ENCODE peak calls at places on chromosomes 2 and 18, in seven cellular contexts. V is stimulated activated CD4-positive, alpha-beta T cell treated with anti-CD3 and anti-CD28 coated beads, Interleukin-4, amount 100 ng/mL, for 24 hours; M is uterus; X is activated CD4-positive, alpha-beta T cell treated with anti-CD3 and anti-CD28 coated beads, Interleukin-2, amount 10 ng/mL, durations not matched to agents 7 days and 5 days; O is NCI-H1694; C is left ventricle myocardium inferior; S is HEK293T. I is an unnamed sample.

GRCh38 chr2:64766841-64767669 is 113.3 kb upstream of the SERTAD2 start:
- DNase-seq in V (no peak), M (no peak), X (no peak), O (no peak), C (no peak), S (no peak), I (peak)

GRCh38 chr2:9952856-9953503 is 1.5 kb downstream of the GRHL1 start:
- DNase-seq in V (no peak), M (no peak), X (no peak), O (no peak), C (no peak), S (no peak), I (no peak)

GRCh38 chr2:170500770-170501169 is 214.4 kb upstream of the SP5 start:
- DNase-seq in V (no peak), M (peak), X (no peak), O (no peak), C (no peak), S (no peak), I (no peak)

GRCh38 chr2:204353823-204354222 is 191.5 kb upstream of the PARD3B start:
- DNase-seq in V (no peak), M (no peak), X (no peak), O (no peak), C (no peak), S (no peak), I (no peak)

GRCh38 chr2:38284971-38285370 is 92.1 kb downstream of the ATL2 start:
- DNase-seq in V (no peak), M (no peak), X (no peak), O (no peak), C (no peak), S (no peak), I (no peak)

GRCh38 chr2:205695460-205695979 is 13.2 kb downstream of the NRP2 start:
- DNase-seq in V (no peak), M (peak), X (no peak), O (no peak), C (no peak), S (no peak), I (no peak)

GRCh38 chr2:186732843-186733242 is 39.0 kb downstream of the FAM171B start:
- DNase-seq in V (no peak), M (no peak), X (no peak), O (no peak), C (no peak), S (no peak), I (no peak)

GRCh38 chr2:171347591-171348032 is 86.2 kb downstream of the METTL8 start:
- DNase-seq in V (peak), M (no peak), X (no peak), O (no peak), C (no peak), S (no peak), I (no peak)

GRCh38 chr2:162234620-162235462 is 8.4 kb downstream of the FAP start:
- DNase-seq in V (no peak), M (no peak), X (no peak), O (no peak), C (no peak), S (no peak), I (no peak)

GRCh38 chr2:149399934-149400615 is 69.7 kb downstream of the LYPD6 start:
- DNase-seq in V (no peak), M (no peak), X (no peak), O (no peak), C (no peak), S (no peak), I (no peak)

GRCh38 chr2:133579295-133579694 is 11.0 kb upstream of the NCKAP5 start:
- DNase-seq in V (no peak), M (no peak), X (no peak), O (no peak), C (peak), S (no peak), I (no peak)

GRCh38 chr2:64344999-64345576 is 108.9 kb upstream of the LGALSL start:
- DNase-seq in V (no peak), M (no peak), X (no peak), O (no peak), C (no peak), S (no peak), I (no peak)

GRCh38 chr2:56770490-56770889 is 586.7 kb downstream of the CCDC85A start:
- DNase-seq in V (no peak), M (no peak), X (no peak), O (no peak), C (no peak), S (no peak), I (no peak)

GRCh38 chr2:242019344-242019743 is 149.8 kb downstream of the RTP5 start:
- DNase-seq in V (no peak), M (no peak), X (no peak), O (no peak), C (no peak), S (no peak), I (no peak)

GRCh38 chr2:217787160-217787877 is 215.5 kb downstream of the TNS1 start:
- DNase-seq in V (no peak), M (peak), X (no peak), O (no peak), C (no peak), S (no peak), I (no peak)

GRCh38 chr18:55857961-55858360 is 270.0 kb upstream of the TCF4 start:
- DNase-seq in V (no peak), M (no peak), X (no peak), O (no peak), C (no peak), S (no peak), I (no peak)

GRCh38 chr2:69962986-69963730 is 1.7 kb upstream of the ASPRV1 start:
- DNase-seq in V (no peak), M (no peak), X (no peak), O (no peak), C (no peak), S (no peak), I (no peak)

GRCh38 chr2:40751981-40752380 is 300.1 kb upstream of the SLC8A1 start:
- DNase-seq in V (no peak), M (no peak), X (no peak), O (no peak), C (no peak), S (no peak), I (no peak)

GRCh38 chr2:9655441-9656269 is 24.9 kb upstream of the YWHAQ start:
- DNase-seq in V (peak), M (no peak), X (peak), O (no peak), C (no peak), S (no peak), I (peak)

GRCh38 chr2:191280304-191280703 is 35.1 kb downstream of the MYO1B start:
- DNase-seq in V (no peak), M (no peak), X (no peak), O (no peak), C (no peak), S (no peak), I (no peak)

GRCh38 chr18:33578371-33579146 is 540 bp downstream of the ASXL3 start:
- DNase-seq in V (no peak), M (peak), X (no peak), O (no peak), C (peak), S (peak), I (no peak)

GRCh38 chr2:201465524-201465971 is 14.0 kb downstream of the STRADB start:
- DNase-seq in V (no peak), M (no peak), X (no peak), O (no peak), C (peak), S (no peak), I (no peak)

GRCh38 chr2:19355931-19356544 is 2.4 kb downstream of the OSR1 start:
- DNase-seq in V (no peak), M (no peak), X (no peak), O (no peak), C (no peak), S (no peak), I (no peak)

GRCh38 chr18:76791106-76791505 is 31.3 kb upstream of the ZNF236 start:
- DNase-seq in V (no peak), M (no peak), X (no peak), O (no peak), C (no peak), S (no peak), I (no peak)

GRCh38 chr2:170362895-170363582 is 185.1 kb downstream of the MYO3B start:
- DNase-seq in V (no peak), M (no peak), X (peak), O (no peak), C (no peak), S (no peak), I (no peak)

GRCh38 chr2:109255594-109255993 is 126.6 kb downstream of the SH3RF3 start:
- DNase-seq in V (no peak), M (peak), X (no peak), O (no peak), C (no peak), S (no peak), I (no peak)

GRCh38 chr2:27042985-27043634 is 8.4 kb upstream of the AGBL5 start:
- DNase-seq in V (no peak), M (no peak), X (no peak), O (no peak), C (no peak), S (no peak), I (no peak)

GRCh38 chr2:118800736-118801135 is 46.7 kb downstream of the EN1 start:
- DNase-seq in V (no peak), M (no peak), X (no peak), O (no peak), C (no peak), S (no peak), I (no peak)

GRCh38 chr2:218329027-218329825 is 27.4 kb upstream of the CATIP start:
- DNase-seq in V (no peak), M (no peak), X (no peak), O (no peak), C (no peak), S (peak), I (no peak)

GRCh38 chr2:85183078-85183477 is 49.9 kb downstream of the TCF7L1 start:
- DNase-seq in V (no peak), M (no peak), X (no peak), O (no peak), C (no peak), S (no peak), I (no peak)

GRCh38 chr2:95029898-95030341 is 4.4 kb downstream of the MAL start:
- DNase-seq in V (no peak), M (no peak), X (no peak), O (no peak), C (no peak), S (no peak), I (no peak)

GRCh38 chr2:182941121-182941713 is 74.8 kb upstream of the FRZB start:
- DNase-seq in V (no peak), M (no peak), X (no peak), O (no peak), C (no peak), S (no peak), I (no peak)

GRCh38 chr2:172293952-172294351 is 133.4 kb upstream of the ITGA6 start:
- DNase-seq in V (no peak), M (peak), X (no peak), O (no peak), C (peak), S (no peak), I (no peak)

GRCh38 chr2:231576465-231576864 is 16.2 kb upstream of the TEX44 start:
- DNase-seq in V (no peak), M (no peak), X (no peak), O (no peak), C (no peak), S (no peak), I (no peak)

GRCh38 chr18:44681611-44682010 is 923 bp downstream of the SETBP1 start:
- DNase-seq in V (no peak), M (no peak), X (no peak), O (no peak), C (no peak), S (no peak), I (no peak)

GRCh38 chr2:66562337-66562685 is 127.4 kb downstream of the MEIS1 start:
- DNase-seq in V (no peak), M (no peak), X (no peak), O (no peak), C (no peak), S (no peak), I (no peak)

GRCh38 chr2:19357383-19358241 is 811 bp downstream of the OSR1 start:
- DNase-seq in V (no peak), M (peak), X (no peak), O (no peak), C (peak), S (no peak), I (no peak)